ENCODE peak calls at places on chromosomes 6 and 20, in eight cellular contexts. N, Y, J, L, D, C, Q and T are unnamed samples.

GRCh38 chr6:31489046-31489445 is 8.9 kb upstream of the MICB start:
- DNase-seq in D (peak; percentile 61), Y (no peak), C (no peak), J (no peak), L (no peak), Q (no peak), N (no peak), T (no peak)

GRCh38 chr6:144264270-144265060 is 20.7 kb upstream of the UTRN start:
- DNase-seq in Q (peak; percentile 95), Y (peak; percentile 92), L (no peak), C (peak; percentile 94), N (peak; percentile 18), J (no peak), D (no peak), T (no peak)

GRCh38 chr6:93731306-93731705 is 311.9 kb upstream of the EPHA7 start:
- DNase-seq in L (no peak), Q (no peak), J (no peak), Y (no peak), C (no peak), N (no peak), D (no peak), T (no peak)

GRCh38 chr6:161549977-161550655 is 276.3 kb upstream of the AGPAT4 start:
- DNase-seq in C (no peak), J (no peak), D (no peak), Y (no peak), Q (no peak), L (no peak), N (no peak), T (no peak)

GRCh38 chr6:6221829-6222535 is 98.5 kb downstream of the F13A1 start:
- DNase-seq in Y (no peak), J (no peak), L (no peak), C (no peak), N (no peak), Q (no peak), D (peak; percentile 21), T (peak; percentile 46)

GRCh38 chr6:166361080-166361429 is 18.7 kb upstream of the SFT2D1 start:
- DNase-seq in J (no peak), L (no peak), Q (peak; percentile 28), C (peak; percentile 85), D (no peak), Y (peak; percentile 27), N (no peak), T (no peak)

GRCh38 chr6:119428647-119429046 is 79.1 kb upstream of the MAN1A1 start:
- DNase-seq in C (no peak), Y (peak; percentile 3), Q (no peak), D (no peak), J (no peak), N (no peak), L (no peak), T (no peak)

GRCh38 chr6:160430741-160431140 is 82.6 kb downstream of the SLC22A3 start:
- DNase-seq in J (peak; percentile 47), L (no peak), N (no peak), C (peak; percentile 57), Y (no peak), D (no peak), Q (no peak), T (no peak)

GRCh38 chr6:5854900-5855299 is 151.8 kb downstream of the NRN1 start:
- DNase-seq in Q (no peak), Y (no peak), L (no peak), N (no peak), J (no peak), D (no peak), C (no peak), T (no peak)

GRCh38 chr20:45070932-45071632 is 29.8 kb downstream of the KCNS1 start:
- DNase-seq in Q (peak; percentile 49), N (no peak), Y (no peak), J (peak; percentile 43), C (peak; percentile 69), D (no peak), L (no peak), T (no peak)

GRCh38 chr6:1970151-1970561 is 275.2 kb downstream of the GMDS start:
- DNase-seq in J (no peak), D (no peak), N (no peak), C (peak; percentile 46), Q (no peak), L (no peak), Y (no peak), T (no peak)

GRCh38 chr6:163782436-163783003 is 368.0 kb downstream of the QKI start:
- DNase-seq in D (no peak), J (no peak), N (no peak), Y (no peak), L (peak; percentile 32), C (no peak), Q (no peak), T (no peak)

GRCh38 chr20:4304601-4305000 is 289.2 kb upstream of the RNF24 start:
- DNase-seq in C (no peak), J (no peak), L (no peak), N (no peak), Q (no peak), Y (no peak), D (no peak), T (no peak)

GRCh38 chr20:51696304-51697118 is 71.7 kb downstream of the ATP9A start:
- DNase-seq in L (no peak), C (peak; percentile 61), D (no peak), Y (no peak), N (no peak), Q (peak; percentile 73), J (no peak), T (no peak)

GRCh38 chr20:35839891-35840290 is 68.1 kb downstream of the PHF20 start:
- DNase-seq in L (no peak), J (no peak), D (no peak), Q (no peak), Y (no peak), C (no peak), N (no peak), T (no peak)

GRCh38 chr20:58244517-58245030 is 16.1 kb upstream of the ANKRD60 start:
- DNase-seq in L (no peak), J (no peak), D (no peak), N (no peak), Y (no peak), Q (no peak), C (no peak), T (no peak)

GRCh38 chr20:58245931-58246330 is 17.5 kb upstream of the ANKRD60 start:
- DNase-seq in Y (no peak), C (no peak), N (no peak), D (no peak), L (no peak), Q (no peak), J (no peak), T (no peak)

GRCh38 chr20:58245181-58245891 is 16.9 kb upstream of the ANKRD60 start:
- DNase-seq in N (no peak), Q (no peak), L (no peak), J (no peak), Y (no peak), D (no peak), C (no peak), T (no peak)

GRCh38 chr20:58243653-58244410 is 15.4 kb upstream of the ANKRD60 start:
- DNase-seq in L (no peak), J (no peak), C (no peak), N (no peak), Q (no peak), Y (no peak), D (no peak), T (no peak)

DNA sequence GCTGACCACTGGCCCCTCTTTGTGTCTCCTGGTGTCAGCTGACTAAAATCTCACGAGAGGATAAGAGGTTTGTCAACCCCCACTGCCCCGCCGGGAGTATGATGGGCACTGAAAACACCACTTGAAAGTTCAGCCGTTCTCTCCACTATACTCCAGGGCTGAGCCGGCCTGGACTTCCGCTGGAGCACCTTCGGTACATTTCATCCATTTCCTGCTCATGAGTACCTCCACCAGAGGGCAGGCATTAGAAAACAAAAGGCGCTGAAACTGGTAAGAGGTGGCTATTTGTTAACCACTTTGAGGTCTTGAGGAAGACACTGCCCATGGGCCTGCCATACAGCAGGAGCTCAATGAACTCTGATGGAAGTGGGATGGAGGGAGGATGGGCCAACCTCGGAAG is 17.9 kb upstream of the ANKRD60 start:
- DNase-seq in J (no peak), L (no peak), Y (peak; percentile 38), N (no peak), Q (peak; percentile 31), C (peak; percentile 54), D (no peak), T (no peak)
- TF ChIP-seq CTCF in J (peak; percentile 14), L (peak; percentile 7), Y (peak; percentile 51), N (peak; percentile 41), Q (peak; percentile 28), C (peak; percentile 36), D (peak; percentile 29), T (peak; percentile 26)

DNA sequence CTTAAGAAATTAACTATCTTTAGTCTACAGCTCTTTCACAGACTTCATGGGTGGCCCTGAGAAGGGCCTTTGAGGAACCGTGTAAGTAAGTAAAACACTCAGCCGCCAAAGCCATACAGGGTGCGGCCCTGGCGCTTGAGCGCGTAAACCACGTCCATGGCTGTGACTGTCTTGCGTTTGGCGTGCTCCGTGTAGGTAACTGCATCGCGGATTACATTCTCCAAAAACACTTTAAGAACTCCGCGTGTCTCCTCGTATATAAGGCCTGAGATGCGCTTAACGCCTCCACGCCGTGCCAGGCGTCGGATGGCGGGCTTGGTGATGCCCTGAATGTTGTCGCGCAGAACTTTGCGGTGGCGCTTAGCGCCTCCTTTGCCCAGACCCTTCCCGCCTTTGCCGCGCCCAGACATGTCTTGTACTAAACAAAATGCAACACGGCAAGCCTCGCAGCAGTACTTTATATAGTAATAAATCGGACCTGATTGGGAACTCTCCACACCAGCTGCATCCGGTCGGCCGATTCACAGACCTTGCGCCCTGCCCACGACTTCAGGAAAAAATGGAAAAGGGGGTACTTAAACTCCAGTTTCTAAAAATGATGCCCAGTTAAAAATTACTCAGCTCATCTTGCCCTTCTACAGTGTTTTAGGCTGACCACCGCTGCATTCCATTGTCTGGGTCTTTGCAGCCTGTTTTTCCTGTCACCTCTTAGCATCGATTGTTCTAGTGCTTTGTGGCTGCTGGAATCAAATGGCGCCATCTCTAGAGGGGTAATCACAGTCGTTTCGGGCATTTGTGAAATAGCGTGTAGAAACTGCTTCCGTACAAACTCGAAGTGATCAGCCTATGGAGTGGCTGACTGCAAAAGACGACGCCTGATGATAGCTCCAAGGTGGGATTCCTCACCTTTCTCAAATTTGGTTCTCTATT is 38.8 kb downstream of the OR2B2 start:
- DNase-seq in Y (peak; percentile 78), J (peak; percentile 56), D (peak; percentile 80), L (peak; percentile 91), N (no peak), Q (peak; percentile 79), C (peak; percentile 84), T (peak; percentile 42)
- TF ChIP-seq CTCF in Y (no peak), J (no peak), D (no peak), L (no peak), N (no peak), Q (no peak), C (no peak), T (no peak)

GRCh38 chr20:46820682-46821081 is 74.0 kb upstream of the EYA2 start:
- DNase-seq in N (no peak), Q (no peak), Y (no peak), D (peak; percentile 71), J (no peak), L (no peak), C (no peak), T (peak; percentile 43)
- TF ChIP-seq CTCF in N (no peak), Q (no peak), Y (peak; percentile 21), D (peak; percentile 20), J (no peak), L (no peak), C (peak; percentile 5), T (no peak)

DNA sequence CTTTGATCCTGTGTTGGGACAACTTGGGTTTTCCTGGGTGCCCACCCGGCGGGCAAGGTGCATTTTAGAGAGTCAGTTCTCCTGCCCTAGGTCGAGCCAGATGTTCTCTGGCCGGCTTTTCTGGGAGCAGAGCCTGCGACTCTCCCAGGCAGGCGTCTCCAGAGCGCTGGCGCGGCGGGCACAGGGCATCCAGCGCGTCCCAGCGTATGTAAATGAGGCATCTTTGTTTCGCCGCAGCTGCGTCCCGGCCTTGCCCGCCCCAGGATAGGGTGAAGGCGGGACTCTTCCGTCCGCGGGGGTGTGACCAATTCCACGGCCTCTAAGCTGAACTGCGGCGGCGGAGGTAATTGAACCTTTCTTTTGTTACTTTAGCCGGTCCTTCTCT is 9.1 kb downstream of the GRIK2 start:
- DNase-seq in L (no peak), D (no peak), Q (no peak), C (no peak), N (no peak), Y (no peak), J (no peak), T (peak; percentile 64)
- TF ChIP-seq CTCF in L (no peak), D (no peak), Q (no peak), C (no peak), N (no peak), Y (no peak), J (no peak), T (no peak)